ENCODE peak calls at places on chromosomes 6 and 20, in six cellular contexts. D, P, J, W, M and A are unnamed samples.

GRCh38 chr20:34334654-34335407 is 28.2 kb upstream of the ITCH start:
- DNase-seq in D (no peak), P (no peak), J (no peak), W (no peak), M (no peak), A (no peak)

GRCh38 chr20:35319206-35320197 is 27.3 kb upstream of the FAM83C start:
- DNase-seq in D (peak), P (no peak), J (no peak), W (no peak), M (peak), A (peak)

GRCh38 chr20:51532577-51533191 is 9.8 kb downstream of the NFATC2 start:
- DNase-seq in D (no peak), P (peak), J (peak), W (no peak), M (peak), A (peak)

GRCh38 chr6:15504040-15504491 is 158.8 kb downstream of the DTNBP1 start:
- DNase-seq in D (peak), P (no peak), J (peak), W (peak), M (peak), A (peak)

GRCh38 chr6:118509009-118509617 is 39.0 kb upstream of the PLN start:
- DNase-seq in D (peak), P (peak), J (no peak), W (no peak), M (peak), A (peak)

GRCh38 chr20:41181567-41181966 is 44.2 kb downstream of the PLCG1 start:
- DNase-seq in D (no peak), P (no peak), J (no peak), W (no peak), M (no peak), A (no peak)

GRCh38 chr6:129340983-129341382 is 369.0 kb downstream of the ARHGAP18 start:
- DNase-seq in D (peak), P (peak), J (peak), W (no peak), M (peak), A (peak)

GRCh38 chr6:28558629-28559028 is 32.9 kb downstream of the GPX5 start:
- DNase-seq in D (no peak), P (no peak), J (no peak), W (no peak), M (no peak), A (no peak)

GRCh38 chr6:33592595-33593413 is 12.7 kb upstream of the BAK1 start:
- DNase-seq in D (no peak), P (no peak), J (no peak), W (peak), M (no peak), A (no peak)

GRCh38 chr20:8740265-8740664 is 328.6 kb upstream of the PLCB4 start:
- DNase-seq in D (no peak), P (no peak), J (no peak), W (no peak), M (no peak), A (no peak)

GRCh38 chr20:8670900-8671229 is 398.0 kb upstream of the PLCB4 start:
- DNase-seq in D (no peak), P (no peak), J (no peak), W (no peak), M (no peak), A (no peak)

GRCh38 chr6:21396313-21396712 is 197.2 kb upstream of the SOX4 start:
- DNase-seq in D (peak), P (peak), J (no peak), W (no peak), M (peak), A (peak)

GRCh38 chr20:24911461-24911860 is 37.6 kb upstream of the CST7 start:
- DNase-seq in D (no peak), P (no peak), J (no peak), W (no peak), M (no peak), A (no peak)

GRCh38 chr20:47319517-47320252 is 36.8 kb downstream of the ZMYND8 start:
- DNase-seq in D (peak), P (peak), J (peak), W (peak), M (peak), A (peak)

GRCh38 chr6:139062921-139063320 is 34.4 kb downstream of the ABRACL start:
- DNase-seq in D (peak), P (peak), J (no peak), W (no peak), M (peak), A (peak)

GRCh38 chr6:34243131-34243771 is 5.6 kb downstream of the SMIM29 start:
- DNase-seq in D (peak), P (no peak), J (no peak), W (no peak), M (no peak), A (peak)

GRCh38 chr6:36285797-36286196 is 15.9 kb downstream of the PNPLA1 start:
- DNase-seq in D (no peak), P (no peak), J (no peak), W (no peak), M (no peak), A (no peak)

GRCh38 chr6:85191656-85192055 is 258.2 kb upstream of the NT5E start:
- DNase-seq in D (peak), P (no peak), J (no peak), W (no peak), M (no peak), A (peak)

GRCh38 chr6:140050232-140050995 is 676.0 kb upstream of the CITED2 start:
- DNase-seq in D (peak), P (no peak), J (no peak), W (no peak), M (peak), A (no peak)

GRCh38 chr6:27290850-27291208 is 21.2 kb downstream of the POM121L2 start:
- DNase-seq in D (no peak), P (no peak), J (no peak), W (no peak), M (no peak), A (no peak)

GRCh38 chr6:63351995-63352586 is 32.3 kb upstream of the LGSN start:
- DNase-seq in D (peak), P (peak), J (no peak), W (no peak), M (peak), A (peak)

GRCh38 chr6:45933855-45934254 is 81.8 kb downstream of the CLIC5 start:
- DNase-seq in D (no peak), P (peak), J (no peak), W (no peak), M (no peak), A (no peak)

GRCh38 chr6:168618546-168619315 is 177.7 kb downstream of the SMOC2 start:
- DNase-seq in D (no peak), P (no peak), J (no peak), W (no peak), M (no peak), A (no peak)

GRCh38 chr6:168612586-168612985 is 171.6 kb downstream of the SMOC2 start:
- DNase-seq in D (no peak), P (no peak), J (no peak), W (no peak), M (no peak), A (no peak)

GRCh38 chr6:168615837-168616236 is 174.9 kb downstream of the SMOC2 start:
- DNase-seq in D (no peak), P (no peak), J (no peak), W (no peak), M (no peak), A (no peak)

GRCh38 chr6:168619560-168620314 is 178.8 kb downstream of the SMOC2 start:
- DNase-seq in D (no peak), P (no peak), J (no peak), W (no peak), M (no peak), A (no peak)

DNA sequence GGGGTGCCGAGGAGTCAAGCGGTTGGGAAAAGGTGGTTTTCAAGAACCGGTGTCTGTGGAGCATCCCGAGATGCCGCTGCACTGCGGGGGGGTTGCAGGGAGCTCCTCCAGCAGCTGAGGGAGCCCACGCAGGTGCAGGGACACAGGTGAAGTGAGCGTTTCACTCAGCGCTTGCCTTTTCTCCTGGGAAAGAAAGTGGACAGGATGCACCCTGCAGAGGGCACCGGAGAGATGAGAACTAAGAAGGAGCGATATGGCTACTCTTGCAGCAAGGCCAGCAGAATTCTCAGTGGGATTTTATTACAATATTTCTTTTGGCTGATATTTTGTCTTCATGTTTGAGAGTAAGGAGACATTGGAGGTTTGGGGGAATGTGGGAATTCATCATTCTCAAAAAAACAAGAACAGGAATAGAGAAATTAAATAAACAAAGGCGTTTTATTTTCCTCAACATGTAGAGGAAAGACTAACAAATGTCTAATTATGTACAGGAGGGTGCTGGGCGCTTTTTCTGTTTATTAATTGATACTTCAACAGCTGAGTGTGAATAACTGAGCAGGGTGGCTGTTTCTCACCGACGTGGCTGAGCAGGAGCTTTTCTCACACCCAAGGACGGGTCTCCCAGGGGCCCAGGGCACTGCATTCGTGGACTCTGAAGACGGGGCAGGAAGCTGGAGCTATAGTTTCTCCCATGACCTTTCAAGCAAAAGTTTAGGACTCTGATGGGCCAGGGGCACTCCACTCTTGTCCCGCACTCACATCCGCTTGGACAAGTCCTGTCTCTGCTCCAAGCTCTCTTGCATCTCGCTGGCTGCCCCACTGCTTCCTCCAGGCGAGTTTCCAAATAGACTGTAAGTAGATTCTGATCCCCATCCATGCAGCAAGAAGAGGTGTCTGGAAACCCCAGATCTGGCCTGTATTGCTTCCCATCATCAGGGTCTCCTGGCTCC is 176.1 kb downstream of the SMOC2 start:
- DNase-seq in D (no peak), P (no peak), J (no peak), W (peak), M (no peak), A (peak)
- TF ChIP-seq CTCF in D (no peak), P (no peak), J (peak), W (peak), M (no peak), A (peak)

GRCh38 chr20:6483727-6484126 is 283.8 kb upstream of the BMP2 start:
- DNase-seq in D (no peak), P (no peak), J (no peak), W (no peak), M (no peak), A (no peak)

GRCh38 chr20:6480328-6481030 is 287.0 kb upstream of the BMP2 start:
- DNase-seq in D (no peak), P (no peak), J (no peak), W (no peak), M (no peak), A (no peak)

GRCh38 chr20:6489361-6490154 is 277.9 kb upstream of the BMP2 start:
- DNase-seq in D (no peak), P (no peak), J (no peak), W (no peak), M (peak), A (no peak)

GRCh38 chr20:6490849-6491248 is 276.6 kb upstream of the BMP2 start:
- DNase-seq in D (no peak), P (no peak), J (no peak), W (no peak), M (no peak), A (no peak)

DNA sequence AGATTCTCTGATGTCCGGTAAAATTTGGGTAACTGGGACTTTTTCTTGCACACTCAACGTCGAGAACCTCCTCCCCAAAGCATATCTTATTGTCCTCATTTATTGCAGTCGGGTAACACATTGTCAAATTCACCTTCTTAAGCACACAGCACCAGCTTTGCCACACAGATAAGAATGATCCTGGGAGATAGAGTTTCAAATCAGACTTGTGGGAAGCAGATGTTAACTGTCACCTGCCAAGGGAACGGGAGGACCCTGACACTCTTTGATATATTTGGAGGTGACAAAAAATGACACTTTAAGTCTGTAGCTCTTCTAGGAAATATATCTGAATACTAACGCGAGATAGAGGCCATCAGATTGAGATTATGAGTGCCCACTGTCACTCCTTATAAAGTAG is 282.1 kb upstream of the BMP2 start:
- DNase-seq in D (no peak), P (no peak), J (no peak), W (no peak), M (no peak), A (no peak)
- H3K4me3 ChIP-seq in D (no peak), P (no peak), J (no peak), W (no peak), M (no peak), A (no peak)

DNA sequence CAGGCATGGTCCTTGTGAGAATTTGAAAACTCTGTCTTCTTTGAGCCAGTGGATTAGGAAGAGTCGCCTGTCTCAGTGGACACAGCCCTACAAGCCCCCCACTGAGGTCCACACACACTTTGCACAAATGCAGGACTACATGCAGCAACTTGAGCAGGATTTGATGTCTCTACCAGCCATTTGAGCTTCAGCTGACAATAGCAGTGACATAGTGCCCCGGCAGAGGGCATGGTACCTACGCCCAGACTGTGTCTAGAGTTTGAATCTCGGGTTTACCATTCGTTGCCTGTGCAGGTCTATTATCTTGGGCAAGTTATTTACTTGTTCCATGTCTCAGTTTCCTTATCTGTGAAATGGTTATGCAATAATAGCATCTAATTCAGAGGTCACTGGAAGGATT is 580.1 kb downstream of the TFAP2B start:
- DNase-seq in D (no peak), P (no peak), J (no peak), W (no peak), M (no peak), A (no peak)
- TF ChIP-seq CTCF in D (no peak), P (no peak), J (no peak), W (no peak), M (no peak), A (no peak)

GRCh38 chr6:1383729-1384548 is 5.4 kb upstream of the FOXF2 start:
- DNase-seq in D (no peak), P (no peak), J (no peak), W (no peak), M (peak), A (no peak)
- H3K4me3 ChIP-seq in D (no peak), P (no peak), J (no peak), W (no peak), M (peak), A (no peak)

GRCh38 chr6:30364591-30364990 is 19.6 kb downstream of the RPP21 start:
- DNase-seq in D (no peak), P (no peak), J (no peak), W (no peak), M (no peak), A (no peak)
- TF ChIP-seq CTCF in D (no peak), P (no peak), J (no peak), W (no peak), M (no peak), A (no peak)

GRCh38 chr6:80329496-80329895 is 223.0 kb downstream of the BCKDHB start:
- DNase-seq in D (no peak), P (no peak), J (no peak), W (no peak), M (no peak), A (no peak)

GRCh38 chr6:80333342-80333741 is 226.9 kb downstream of the BCKDHB start:
- DNase-seq in D (no peak), P (no peak), J (no peak), W (no peak), M (no peak), A (no peak)

GRCh38 chr6:80332013-80332412 is 225.5 kb downstream of the BCKDHB start:
- DNase-seq in D (no peak), P (no peak), J (no peak), W (no peak), M (no peak), A (no peak)

GRCh38 chr6:80335061-80335660 is 228.7 kb downstream of the BCKDHB start:
- DNase-seq in D (peak), P (no peak), J (no peak), W (no peak), M (peak), A (peak)

GRCh38 chr6:80331522-80331921 is 225.1 kb downstream of the BCKDHB start:
- DNase-seq in D (no peak), P (no peak), J (no peak), W (no peak), M (no peak), A (no peak)
- H3K4me3 ChIP-seq in D (no peak), P (no peak), J (no peak), W (no peak), M (no peak), A (no peak)

DNA sequence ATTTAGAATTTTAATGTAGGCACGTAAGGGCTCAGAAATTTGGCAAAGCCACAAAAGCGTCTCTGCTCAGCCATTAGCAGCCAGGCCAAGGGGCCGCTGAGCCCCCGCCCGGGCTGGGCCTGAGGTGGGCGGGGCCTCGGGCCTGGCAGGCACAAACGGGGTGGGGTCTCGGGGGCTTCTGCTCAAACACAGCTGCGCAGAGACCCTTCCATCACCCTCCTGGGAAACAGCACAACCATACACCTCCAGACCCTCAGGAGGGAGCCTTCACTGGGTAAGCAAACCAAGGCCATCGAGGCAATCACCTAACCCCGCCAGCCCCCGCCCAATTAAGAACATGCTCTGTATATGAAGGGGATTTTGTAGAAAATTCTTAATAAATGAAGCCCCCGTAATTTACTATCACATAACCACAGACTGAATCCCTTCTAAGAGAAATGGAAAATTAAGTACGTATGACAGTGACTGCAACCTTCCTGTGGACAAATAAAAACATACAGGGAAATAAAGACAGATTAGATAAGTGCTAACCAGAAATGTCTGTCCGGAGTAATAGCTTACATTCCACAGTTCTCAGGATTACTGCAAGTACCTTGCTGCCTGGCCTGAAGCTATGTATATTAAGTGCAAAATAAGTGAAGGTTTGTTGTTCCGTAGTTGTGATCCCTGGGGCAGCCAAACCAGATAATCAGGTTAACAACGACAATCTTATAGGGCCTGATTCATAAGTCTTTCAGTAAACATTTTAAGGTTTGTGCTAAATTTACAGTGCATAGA is 3.0 kb downstream of the NEDD9 start:
- DNase-seq in D (peak), P (no peak), J (no peak), W (no peak), M (no peak), A (no peak)
- TF ChIP-seq CTCF in D (no peak), P (no peak), J (no peak), W (no peak), M (no peak), A (no peak)

DNA sequence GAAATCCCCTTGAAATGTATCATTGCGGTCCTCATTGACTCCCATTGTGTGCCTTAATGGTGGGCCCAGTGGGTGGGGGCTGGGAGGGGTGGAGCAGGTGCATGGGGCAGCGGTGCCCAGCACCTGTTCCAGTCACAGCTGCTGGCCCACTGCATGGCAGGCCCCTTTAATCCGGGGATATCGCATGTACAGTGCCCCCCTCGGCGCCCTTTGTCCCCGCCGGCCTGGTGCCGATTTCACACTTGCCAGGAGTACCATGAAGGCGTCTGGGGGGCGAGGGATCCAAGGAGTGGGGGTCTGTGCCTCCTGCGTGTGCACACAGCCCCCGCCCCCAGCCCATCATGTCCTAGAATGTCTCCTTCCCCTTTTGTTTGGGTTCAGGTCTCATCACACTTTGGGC is 2.8 kb downstream of the SNAI1 start:
- DNase-seq in D (no peak), P (no peak), J (no peak), W (no peak), M (no peak), A (no peak)
- H3K4me3 ChIP-seq in D (peak), P (peak), J (peak), W (no peak), M (peak), A (peak)

GRCh38 chr6:32096394-32097258 is 12.5 kb downstream of the TNXB start:
- DNase-seq in D (no peak), P (no peak), J (no peak), W (no peak), M (no peak), A (no peak)
- TF ChIP-seq CTCF in D (no peak), P (peak), J (no peak), W (no peak), M (no peak), A (no peak)

GRCh38 chr20:54633903-54634302 is 158.5 kb downstream of the DOK5 start:
- DNase-seq in D (no peak), P (no peak), J (no peak), W (no peak), M (no peak), A (no peak)
- H3K4me3 ChIP-seq in D (no peak), P (no peak), J (no peak), W (no peak), M (no peak), A (no peak)